ENCODE peak calls at places on chromosomes 5 and 9, in six cellular contexts. One of them, this sample, is unnamed.

GRCh38 chr5:43638107-43638506 is 35.1 kb downstream of the NNT start:
- DNase-seq in CD8-positive, alpha-beta T cell: no peak
- DNase-seq in gastrocnemius medialis: no peak
- DNase-seq in nephron progenitor cell: no peak
- DNase-seq in fibroblast of the aortic adventitia: no peak
- DNase-seq in RWPE1: no peak
- DNase-seq in this sample: no peak

GRCh38 chr9:21996438-21996837 is 1.8 kb downstream of the CDKN2B-AS1 start:
- DNase-seq in gastrocnemius medialis: no peak
- DNase-seq in nephron progenitor cell: no peak
- DNase-seq in CD8-positive, alpha-beta T cell: no peak
- DNase-seq in RWPE1: no peak
- DNase-seq in fibroblast of the aortic adventitia: no peak
- DNase-seq in this sample: no peak

GRCh38 chr5:136016945-136017530 is 11.8 kb upstream of the TGFBI start:
- DNase-seq in RWPE1: peak
- DNase-seq in gastrocnemius medialis: no peak
- DNase-seq in nephron progenitor cell: no peak
- DNase-seq in CD8-positive, alpha-beta T cell: no peak
- DNase-seq in fibroblast of the aortic adventitia: peak
- DNase-seq in this sample: peak

GRCh38 chr5:73387630-73388370 is 60.8 kb downstream of the FOXD1 start:
- DNase-seq in gastrocnemius medialis: no peak
- DNase-seq in fibroblast of the aortic adventitia: no peak
- DNase-seq in nephron progenitor cell: no peak
- DNase-seq in RWPE1: no peak
- DNase-seq in CD8-positive, alpha-beta T cell: peak
- DNase-seq in this sample: no peak

GRCh38 chr5:69504036-69504435 is 11.4 kb downstream of the OCLN start:
- DNase-seq in gastrocnemius medialis: no peak
- DNase-seq in RWPE1: no peak
- DNase-seq in fibroblast of the aortic adventitia: no peak
- DNase-seq in CD8-positive, alpha-beta T cell: no peak
- DNase-seq in nephron progenitor cell: no peak
- DNase-seq in this sample: no peak

GRCh38 chr9:137411670-137412380 is 11.1 kb downstream of the EXD3 start:
- DNase-seq in gastrocnemius medialis: peak
- DNase-seq in fibroblast of the aortic adventitia: peak
- DNase-seq in CD8-positive, alpha-beta T cell: peak
- DNase-seq in nephron progenitor cell: no peak
- DNase-seq in RWPE1: peak
- DNase-seq in this sample: no peak

GRCh38 chr5:91528831-91529230 is 145.7 kb upstream of the ARRDC3 start:
- DNase-seq in RWPE1: no peak
- DNase-seq in nephron progenitor cell: no peak
- DNase-seq in CD8-positive, alpha-beta T cell: no peak
- DNase-seq in gastrocnemius medialis: no peak
- DNase-seq in fibroblast of the aortic adventitia: no peak
- DNase-seq in this sample: no peak

GRCh38 chr5:67176931-67177330 is 19.7 kb downstream of the CD180 start:
- DNase-seq in fibroblast of the aortic adventitia: no peak
- DNase-seq in nephron progenitor cell: no peak
- DNase-seq in gastrocnemius medialis: no peak
- DNase-seq in RWPE1: no peak
- DNase-seq in CD8-positive, alpha-beta T cell: no peak
- DNase-seq in this sample: no peak

GRCh38 chr5:98568336-98568735 is 205.1 kb upstream of the RGMB start:
- DNase-seq in nephron progenitor cell: no peak
- DNase-seq in CD8-positive, alpha-beta T cell: no peak
- DNase-seq in gastrocnemius medialis: no peak
- DNase-seq in fibroblast of the aortic adventitia: peak
- DNase-seq in RWPE1: no peak
- DNase-seq in this sample: no peak

GRCh38 chr5:116685931-116686330 is 111.3 kb upstream of the SEMA6A start:
- DNase-seq in RWPE1: no peak
- DNase-seq in nephron progenitor cell: no peak
- DNase-seq in CD8-positive, alpha-beta T cell: no peak
- DNase-seq in fibroblast of the aortic adventitia: no peak
- DNase-seq in gastrocnemius medialis: no peak
- DNase-seq in this sample: no peak

GRCh38 chr5:113056988-113057387 is 80.4 kb downstream of the DCP2 start:
- DNase-seq in nephron progenitor cell: no peak
- DNase-seq in gastrocnemius medialis: no peak
- DNase-seq in RWPE1: no peak
- DNase-seq in CD8-positive, alpha-beta T cell: no peak
- DNase-seq in fibroblast of the aortic adventitia: no peak
- DNase-seq in this sample: no peak

GRCh38 chr5:107668933-107669542 is 1.7 kb downstream of the EFNA5 start:
- DNase-seq in nephron progenitor cell: peak
- DNase-seq in fibroblast of the aortic adventitia: peak
- DNase-seq in CD8-positive, alpha-beta T cell: no peak
- DNase-seq in RWPE1: peak
- DNase-seq in gastrocnemius medialis: no peak
- DNase-seq in this sample: peak

GRCh38 chr9:106025449-106025848 is 331.1 kb downstream of the TMEM38B start:
- DNase-seq in RWPE1: no peak
- DNase-seq in fibroblast of the aortic adventitia: no peak
- DNase-seq in nephron progenitor cell: no peak
- DNase-seq in CD8-positive, alpha-beta T cell: no peak
- DNase-seq in gastrocnemius medialis: no peak
- DNase-seq in this sample: no peak

GRCh38 chr9:92035687-92036410 is 79.4 kb downstream of the SPTLC1 start:
- DNase-seq in RWPE1: no peak
- DNase-seq in gastrocnemius medialis: peak
- DNase-seq in fibroblast of the aortic adventitia: peak
- DNase-seq in nephron progenitor cell: no peak
- DNase-seq in CD8-positive, alpha-beta T cell: no peak
- DNase-seq in this sample: no peak

GRCh38 chr9:81083821-81084512 is 605.4 kb downstream of the TLE1 start:
- DNase-seq in CD8-positive, alpha-beta T cell: no peak
- DNase-seq in nephron progenitor cell: no peak
- DNase-seq in RWPE1: peak
- DNase-seq in gastrocnemius medialis: no peak
- DNase-seq in fibroblast of the aortic adventitia: peak
- DNase-seq in this sample: peak

GRCh38 chr9:89497978-89498844 is at the start of gene SEMA4D:
- DNase-seq in nephron progenitor cell: peak
- DNase-seq in RWPE1: peak
- DNase-seq in gastrocnemius medialis: peak
- DNase-seq in CD8-positive, alpha-beta T cell: peak
- DNase-seq in fibroblast of the aortic adventitia: peak
- DNase-seq in this sample: peak

GRCh38 chr9:123686131-123686848 is 243.6 kb downstream of the DENND1A start:
- DNase-seq in fibroblast of the aortic adventitia: peak
- DNase-seq in gastrocnemius medialis: peak
- DNase-seq in RWPE1: no peak
- DNase-seq in nephron progenitor cell: no peak
- DNase-seq in CD8-positive, alpha-beta T cell: no peak
- DNase-seq in this sample: peak

GRCh38 chr5:93273176-93273575 is 307.8 kb downstream of the NR2F1-AS1 start:
- DNase-seq in gastrocnemius medialis: no peak
- DNase-seq in fibroblast of the aortic adventitia: peak
- DNase-seq in nephron progenitor cell: no peak
- DNase-seq in CD8-positive, alpha-beta T cell: no peak
- DNase-seq in RWPE1: peak
- DNase-seq in this sample: peak

GRCh38 chr5:56522972-56523371 is 289.8 kb upstream of the ANKRD55 start:
- DNase-seq in nephron progenitor cell: no peak
- DNase-seq in CD8-positive, alpha-beta T cell: no peak
- DNase-seq in fibroblast of the aortic adventitia: peak
- DNase-seq in RWPE1: no peak
- DNase-seq in gastrocnemius medialis: peak
- DNase-seq in this sample: no peak

GRCh38 chr5:177957241-177957640 is 38.8 kb downstream of the PROP1 start:
- DNase-seq in gastrocnemius medialis: no peak
- DNase-seq in CD8-positive, alpha-beta T cell: no peak
- DNase-seq in fibroblast of the aortic adventitia: no peak
- DNase-seq in RWPE1: no peak
- DNase-seq in nephron progenitor cell: no peak
- DNase-seq in this sample: no peak

GRCh38 chr5:157976429-157976828 is 117.5 kb upstream of the CLINT1 start:
- DNase-seq in CD8-positive, alpha-beta T cell: no peak
- DNase-seq in RWPE1: peak
- DNase-seq in gastrocnemius medialis: no peak
- DNase-seq in fibroblast of the aortic adventitia: no peak
- DNase-seq in nephron progenitor cell: no peak
- DNase-seq in this sample: no peak

GRCh38 chr9:137672907-137673791 is 54.3 kb downstream of the EHMT1 start:
- DNase-seq in nephron progenitor cell: no peak
- DNase-seq in fibroblast of the aortic adventitia: peak
- DNase-seq in RWPE1: peak
- DNase-seq in gastrocnemius medialis: peak
- DNase-seq in CD8-positive, alpha-beta T cell: peak
- DNase-seq in this sample: peak

GRCh38 chr5:128632264-128632663 is 94.2 kb upstream of the FBN2 start:
- DNase-seq in fibroblast of the aortic adventitia: no peak
- DNase-seq in nephron progenitor cell: no peak
- DNase-seq in CD8-positive, alpha-beta T cell: no peak
- DNase-seq in RWPE1: peak
- DNase-seq in gastrocnemius medialis: no peak
- DNase-seq in this sample: no peak

GRCh38 chr9:127132921-127133647 is 10.6 kb upstream of the ANGPTL2 start:
- DNase-seq in nephron progenitor cell: peak
- DNase-seq in gastrocnemius medialis: no peak
- DNase-seq in RWPE1: no peak
- DNase-seq in CD8-positive, alpha-beta T cell: no peak
- DNase-seq in fibroblast of the aortic adventitia: no peak
- DNase-seq in this sample: no peak

GRCh38 chr9:122845116-122845515 is 16.7 kb upstream of the PDCL start:
- DNase-seq in RWPE1: no peak
- DNase-seq in fibroblast of the aortic adventitia: no peak
- DNase-seq in nephron progenitor cell: no peak
- DNase-seq in gastrocnemius medialis: no peak
- DNase-seq in CD8-positive, alpha-beta T cell: no peak
- DNase-seq in this sample: no peak

GRCh38 chr9:136052991-136053756 is 41.9 kb downstream of the NACC2 start:
- DNase-seq in CD8-positive, alpha-beta T cell: no peak
- DNase-seq in nephron progenitor cell: peak
- DNase-seq in fibroblast of the aortic adventitia: no peak
- DNase-seq in gastrocnemius medialis: no peak
- DNase-seq in RWPE1: peak
- DNase-seq in this sample: no peak

GRCh38 chr5:134225780-134226440 is at the start of gene PPP2CA:
- DNase-seq in RWPE1: peak
- DNase-seq in CD8-positive, alpha-beta T cell: peak
- DNase-seq in gastrocnemius medialis: peak
- DNase-seq in nephron progenitor cell: peak
- DNase-seq in fibroblast of the aortic adventitia: peak
- DNase-seq in this sample: peak

GRCh38 chr9:120394058-120394669 is 185.8 kb downstream of the CDK5RAP2 start:
- DNase-seq in CD8-positive, alpha-beta T cell: peak
- DNase-seq in nephron progenitor cell: no peak
- DNase-seq in fibroblast of the aortic adventitia: peak
- DNase-seq in RWPE1: peak
- DNase-seq in gastrocnemius medialis: no peak
- DNase-seq in this sample: no peak
- TF ChIP-seq CTCF in CD8-positive, alpha-beta T cell: no peak
- TF ChIP-seq CTCF in nephron progenitor cell: no peak
- TF ChIP-seq CTCF in fibroblast of the aortic adventitia: no peak
- TF ChIP-seq CTCF in RWPE1: no peak
- TF ChIP-seq CTCF in gastrocnemius medialis: no peak
- TF ChIP-seq CTCF in this sample: no peak

GRCh38 chr5:96180684-96181083 is 219.0 kb upstream of the ELL2 start:
- DNase-seq in fibroblast of the aortic adventitia: no peak
- DNase-seq in RWPE1: no peak
- DNase-seq in nephron progenitor cell: no peak
- DNase-seq in gastrocnemius medialis: no peak
- DNase-seq in CD8-positive, alpha-beta T cell: no peak
- DNase-seq in this sample: no peak

GRCh38 chr5:96177303-96177869 is 215.7 kb upstream of the ELL2 start:
- DNase-seq in RWPE1: peak
- DNase-seq in CD8-positive, alpha-beta T cell: no peak
- DNase-seq in nephron progenitor cell: no peak
- DNase-seq in gastrocnemius medialis: no peak
- DNase-seq in fibroblast of the aortic adventitia: peak
- DNase-seq in this sample: peak

GRCh38 chr5:96176022-96176421 is 214.4 kb upstream of the ELL2 start:
- DNase-seq in nephron progenitor cell: no peak
- DNase-seq in gastrocnemius medialis: no peak
- DNase-seq in fibroblast of the aortic adventitia: peak
- DNase-seq in RWPE1: no peak
- DNase-seq in CD8-positive, alpha-beta T cell: no peak
- DNase-seq in this sample: peak

GRCh38 chr5:96172436-96172835 is 210.8 kb upstream of the ELL2 start:
- DNase-seq in gastrocnemius medialis: no peak
- DNase-seq in nephron progenitor cell: no peak
- DNase-seq in CD8-positive, alpha-beta T cell: no peak
- DNase-seq in fibroblast of the aortic adventitia: peak
- DNase-seq in RWPE1: no peak
- DNase-seq in this sample: peak

GRCh38 chr5:96175090-96175489 is 213.4 kb upstream of the ELL2 start:
- DNase-seq in RWPE1: peak
- DNase-seq in fibroblast of the aortic adventitia: no peak
- DNase-seq in CD8-positive, alpha-beta T cell: no peak
- DNase-seq in nephron progenitor cell: no peak
- DNase-seq in gastrocnemius medialis: no peak
- DNase-seq in this sample: no peak
- TF ChIP-seq CTCF in RWPE1: peak
- TF ChIP-seq CTCF in fibroblast of the aortic adventitia: peak
- TF ChIP-seq CTCF in CD8-positive, alpha-beta T cell: peak
- TF ChIP-seq CTCF in nephron progenitor cell: no peak
- TF ChIP-seq CTCF in gastrocnemius medialis: no peak
- TF ChIP-seq CTCF in this sample: peak

GRCh38 chr9:6656901-6657300 is 11.4 kb upstream of the GLDC start:
- DNase-seq in nephron progenitor cell: no peak
- DNase-seq in RWPE1: no peak
- DNase-seq in fibroblast of the aortic adventitia: no peak
- DNase-seq in gastrocnemius medialis: no peak
- DNase-seq in CD8-positive, alpha-beta T cell: no peak
- DNase-seq in this sample: no peak
- TF ChIP-seq CTCF in nephron progenitor cell: no peak
- TF ChIP-seq CTCF in RWPE1: no peak
- TF ChIP-seq CTCF in fibroblast of the aortic adventitia: no peak
- TF ChIP-seq CTCF in gastrocnemius medialis: no peak
- TF ChIP-seq CTCF in CD8-positive, alpha-beta T cell: no peak
- TF ChIP-seq CTCF in this sample: no peak

DNA sequence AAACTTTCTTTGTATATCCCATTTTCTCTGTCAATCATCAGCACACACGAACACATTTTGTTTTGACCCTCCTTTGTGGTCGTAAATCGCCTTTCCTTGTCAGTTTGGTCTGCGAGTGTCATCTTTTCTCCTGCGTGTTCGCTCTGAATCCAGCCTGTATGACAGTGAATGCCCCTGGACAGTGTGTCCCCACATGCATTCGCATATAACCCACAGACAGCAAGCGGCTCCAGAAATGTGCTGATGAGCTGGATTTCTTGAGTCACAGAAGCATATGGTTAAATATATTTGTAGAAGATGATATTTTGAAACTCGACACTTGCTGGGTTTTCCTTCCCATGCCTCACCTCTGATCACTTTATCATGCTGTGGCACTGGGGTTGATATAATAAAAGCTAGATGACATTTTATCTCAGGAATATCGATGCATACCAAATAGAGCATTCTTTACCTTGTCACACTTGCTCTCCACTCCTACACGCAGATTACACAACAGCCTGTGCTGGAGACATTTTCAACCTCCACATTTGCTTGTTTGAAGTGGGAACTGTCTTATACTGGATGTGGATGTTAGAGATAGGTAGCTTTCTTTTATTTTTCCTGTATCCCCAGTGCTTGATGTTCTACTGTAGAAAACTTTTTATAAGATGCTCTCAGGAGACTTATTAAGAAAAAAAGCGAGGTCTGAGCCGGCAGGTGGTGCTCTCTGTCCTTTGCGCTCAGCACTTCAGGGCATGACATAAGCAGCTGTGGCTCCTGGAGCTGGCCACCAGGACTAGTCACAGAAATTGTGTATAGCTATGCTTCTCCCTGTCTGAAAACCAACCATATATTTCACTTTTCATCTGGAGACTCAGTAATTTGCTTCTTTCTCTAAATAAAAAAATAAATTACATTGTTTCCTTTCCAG is 215.1 kb downstream of the SH3GL2 start:
- DNase-seq in fibroblast of the aortic adventitia: peak
- DNase-seq in RWPE1: no peak
- DNase-seq in gastrocnemius medialis: no peak
- DNase-seq in nephron progenitor cell: peak
- DNase-seq in CD8-positive, alpha-beta T cell: no peak
- DNase-seq in this sample: no peak
- TF ChIP-seq CTCF in fibroblast of the aortic adventitia: no peak
- TF ChIP-seq CTCF in RWPE1: no peak
- TF ChIP-seq CTCF in gastrocnemius medialis: no peak
- TF ChIP-seq CTCF in nephron progenitor cell: peak
- TF ChIP-seq CTCF in CD8-positive, alpha-beta T cell: no peak
- TF ChIP-seq CTCF in this sample: peak

This sample was measured in cardiac muscle cell.